ENCODE peak calls at places on chromosomes 11 and 22, in seven cellular contexts. B, F, Q, U, E, N and W are unnamed samples.

GRCh38 chr11:124481365-124482323 is 36.1 kb upstream of the OR8B8 start:
- DNase-seq in B (peak), F (no peak), Q (peak), U (peak), E (no peak), N (peak), W (no peak)

GRCh38 chr11:34915136-34916013 is 804 bp downstream of the APIP start:
- DNase-seq in B (no peak), F (no peak), Q (no peak), U (peak), E (no peak), N (no peak), W (no peak)

GRCh38 chr11:67464411-67465189 is 4.5 kb downstream of the TMEM134 start:
- DNase-seq in B (no peak), F (peak), Q (peak), U (peak), E (peak), N (peak), W (peak)

GRCh38 chr22:19085233-19086043 is 36.8 kb downstream of the DGCR2 start:
- DNase-seq in B (peak), F (no peak), Q (no peak), U (peak), E (no peak), N (peak), W (peak)

GRCh38 chr11:5880329-5880728 is at the start of gene OR52E4:
- DNase-seq in B (no peak), F (no peak), Q (no peak), U (no peak), E (no peak), N (no peak), W (no peak)

GRCh38 chr11:61505106-61505505 is 3.4 kb upstream of the LRRC10B start:
- DNase-seq in B (no peak), F (no peak), Q (no peak), U (no peak), E (no peak), N (no peak), W (no peak)

GRCh38 chr22:50528682-50529415 is 963 bp downstream of the TYMP start:
- DNase-seq in B (no peak), F (no peak), Q (no peak), U (peak), E (peak), N (no peak), W (no peak)

GRCh38 chr11:6927030-6927617 is 898 bp downstream of the ZNF215 start:
- DNase-seq in B (no peak), F (no peak), Q (no peak), U (no peak), E (no peak), N (no peak), W (no peak)

GRCh38 chr11:99275521-99275920 is 254.8 kb downstream of the CNTN5 start:
- DNase-seq in B (no peak), F (no peak), Q (no peak), U (no peak), E (no peak), N (no peak), W (no peak)

GRCh38 chr22:20239951-20240773 is 28.0 kb downstream of the RTN4R start:
- DNase-seq in B (no peak), F (peak), Q (no peak), U (no peak), E (no peak), N (no peak), W (no peak)